ENCODE peak calls at places on chromosomes 11 and 22, in five cellular contexts. S, O, U, E and Z are unnamed samples.

GRCh38 chr11:95675585-95675984 is 114.0 kb downstream of the FAM76B start:
- DNase-seq in O (no peak), E (no peak), S (no peak), U (no peak), Z (no peak)

GRCh38 chr22:46968848-46969247 is 206.4 kb downstream of the TBC1D22A start:
- DNase-seq in E (no peak), S (no peak), U (no peak), O (no peak), Z (no peak)

GRCh38 chr11:122617297-122617696 is 38.2 kb upstream of the UBASH3B start:
- DNase-seq in E (no peak), S (no peak), O (no peak), U (no peak), Z (no peak)

GRCh38 chr11:971092-971690 is 45.5 kb downstream of the AP2A2 start:
- DNase-seq in U (no peak), S (no peak), E (no peak), O (no peak), Z (no peak)

GRCh38 chr22:26474687-26475086 is 8.9 kb downstream of the HPS4 start:
- DNase-seq in O (no peak), U (no peak), S (no peak), E (no peak), Z (no peak)

GRCh38 chr11:113373306-113373705 is 14.3 kb upstream of the ANKK1 start:
- DNase-seq in E (no peak), U (no peak), O (peak), S (no peak), Z (no peak)

GRCh38 chr22:50118557-50119168 is 28.9 kb downstream of the MOV10L1 start:
- DNase-seq in E (no peak), U (peak), O (peak), S (no peak), Z (no peak)

GRCh38 chr11:3166268-3167142 is 1.4 kb upstream of the OSBPL5 start:
- DNase-seq in O (no peak), U (no peak), S (no peak), E (peak), Z (no peak)

GRCh38 chr11:134429104-134429503 is 17.1 kb upstream of the B3GAT1 start:
- DNase-seq in S (no peak), O (no peak), E (no peak), U (no peak), Z (no peak)

GRCh38 chr11:74592441-74593362 is at the start of gene POLD3:
- DNase-seq in U (peak), E (peak), S (peak), O (peak), Z (peak)

GRCh38 chr22:43535741-43536140 is 123.9 kb downstream of the MPPED1 start:
- DNase-seq in U (no peak), S (no peak), O (no peak), E (no peak), Z (no peak)

GRCh38 chr11:59616396-59616982 is 915 bp upstream of the OSBP start:
- DNase-seq in S (no peak), U (no peak), O (no peak), E (no peak), Z (no peak)

GRCh38 chr11:3866206-3866605 is 10.7 kb downstream of the STIM1 start:
- DNase-seq in U (no peak), S (no peak), E (no peak), O (no peak), Z (no peak)